ENCODE peak calls at places on chromosomes 6 and 20, in four cellular contexts. One of them, this sample, is unnamed.

GRCh38 chr6:34233867-34234266 is 2.8 kb upstream of the HMGA1 start:
- DNase-seq in Peyer's patch: no peak
- DNase-seq in K562: peak; percentile 10
- DNase-seq in upper lobe of left lung: no peak
- DNase-seq in this sample: no peak

GRCh38 chr20:11912013-11912663 is 5.6 kb upstream of the BTBD3 start:
- DNase-seq in Peyer's patch: no peak
- DNase-seq in K562: peak; percentile 9
- DNase-seq in upper lobe of left lung: no peak
- DNase-seq in this sample: no peak

GRCh38 chr6:14709900-14710299 is 536.0 kb upstream of the JARID2 start:
- DNase-seq in Peyer's patch: no peak
- DNase-seq in K562: no peak
- DNase-seq in upper lobe of left lung: no peak
- DNase-seq in this sample: no peak

GRCh38 chr6:119090256-119090655 is 11.8 kb upstream of the FAM184A start:
- DNase-seq in Peyer's patch: no peak
- DNase-seq in K562: no peak
- DNase-seq in upper lobe of left lung: no peak
- DNase-seq in this sample: no peak

GRCh38 chr6:169990095-169991030 is 238.9 kb downstream of the ERMARD start:
- DNase-seq in Peyer's patch: peak; percentile 40
- DNase-seq in K562: no peak
- DNase-seq in upper lobe of left lung: peak; percentile 70
- DNase-seq in this sample: peak; percentile 70

GRCh38 chr6:151291145-151292055 is 51.6 kb downstream of the AKAP12 start:
- DNase-seq in Peyer's patch: no peak
- DNase-seq in K562: no peak
- DNase-seq in upper lobe of left lung: no peak
- DNase-seq in this sample: peak; percentile 21

GRCh38 chr20:49482621-49483017 is at the start of gene KCNB1:
- DNase-seq in Peyer's patch: peak; percentile 53
- DNase-seq in K562: peak; percentile 74
- DNase-seq in upper lobe of left lung: peak; percentile 22
- DNase-seq in this sample: peak; percentile 46

GRCh38 chr6:160791459-160791858 is 89.4 kb downstream of the PLG start:
- DNase-seq in Peyer's patch: no peak
- DNase-seq in K562: no peak
- DNase-seq in upper lobe of left lung: no peak
- DNase-seq in this sample: no peak

GRCh38 chr6:72776456-72776855 is 154.6 kb downstream of the KCNQ5 start:
- DNase-seq in Peyer's patch: no peak
- DNase-seq in K562: no peak
- DNase-seq in upper lobe of left lung: no peak
- DNase-seq in this sample: no peak

GRCh38 chr6:2958331-2958711 is 13.0 kb downstream of the SERPINB6 start:
- DNase-seq in Peyer's patch: no peak
- DNase-seq in K562: no peak
- DNase-seq in upper lobe of left lung: peak; percentile 80
- DNase-seq in this sample: no peak

GRCh38 chr6:35489066-35489465 is 7.8 kb downstream of the TEAD3 start:
- DNase-seq in Peyer's patch: no peak
- DNase-seq in K562: no peak
- DNase-seq in upper lobe of left lung: no peak
- DNase-seq in this sample: no peak

GRCh38 chr20:7966176-7966575 is 25.9 kb upstream of the HAO1 start:
- DNase-seq in Peyer's patch: no peak
- DNase-seq in K562: no peak
- DNase-seq in upper lobe of left lung: no peak
- DNase-seq in this sample: no peak

GRCh38 chr6:138493413-138493812 is 5.9 kb downstream of the NHSL1 start:
- DNase-seq in Peyer's patch: no peak
- DNase-seq in K562: no peak
- DNase-seq in upper lobe of left lung: peak; percentile 62
- DNase-seq in this sample: peak; percentile 50

GRCh38 chr6:27260836-27261375 is 13.4 kb downstream of the PRSS16 start:
- DNase-seq in Peyer's patch: no peak
- DNase-seq in K562: no peak
- DNase-seq in upper lobe of left lung: no peak
- DNase-seq in this sample: no peak

GRCh38 chr6:106512958-106513480 is 116.3 kb downstream of the RTN4IP1 start:
- DNase-seq in Peyer's patch: no peak
- DNase-seq in K562: no peak
- DNase-seq in upper lobe of left lung: no peak
- DNase-seq in this sample: no peak

GRCh38 chr20:58875541-58876134 is 23.1 kb downstream of the GNAS start:
- DNase-seq in Peyer's patch: no peak
- DNase-seq in K562: peak; percentile 68
- DNase-seq in upper lobe of left lung: no peak
- DNase-seq in this sample: peak; percentile 21

GRCh38 chr6:109241199-109241598 is 141.1 kb downstream of the CD164 start:
- DNase-seq in Peyer's patch: no peak
- DNase-seq in K562: no peak
- DNase-seq in upper lobe of left lung: no peak
- DNase-seq in this sample: no peak

GRCh38 chr6:130020106-130020851 is 1.9 kb downstream of the L3MBTL3 start:
- DNase-seq in Peyer's patch: peak; percentile 58
- DNase-seq in K562: peak; percentile 46
- DNase-seq in upper lobe of left lung: peak; percentile 44
- DNase-seq in this sample: peak; percentile 26

GRCh38 chr6:28337103-28337520 is 1.2 kb upstream of the ZSCAN31 start:
- DNase-seq in Peyer's patch: no peak
- DNase-seq in K562: peak; percentile 38
- DNase-seq in upper lobe of left lung: no peak
- DNase-seq in this sample: no peak

GRCh38 chr20:57346477-57346876 is 4.6 kb upstream of the RAE1 start:
- DNase-seq in Peyer's patch: peak; percentile 72
- DNase-seq in K562: peak; percentile 49
- DNase-seq in upper lobe of left lung: peak; percentile 63
- DNase-seq in this sample: peak; percentile 87

GRCh38 chr6:129233458-129234134 is 350.7 kb downstream of the LAMA2 start:
- DNase-seq in Peyer's patch: no peak
- DNase-seq in K562: no peak
- DNase-seq in upper lobe of left lung: no peak
- DNase-seq in this sample: no peak

GRCh38 chr6:159540152-159540551 is 152.9 kb downstream of the SOD2 start:
- DNase-seq in Peyer's patch: no peak
- DNase-seq in K562: peak; percentile 55
- DNase-seq in upper lobe of left lung: no peak
- DNase-seq in this sample: no peak

GRCh38 chr6:40897390-40898003 is 141.5 kb downstream of the UNC5CL start:
- DNase-seq in Peyer's patch: no peak
- DNase-seq in K562: no peak
- DNase-seq in upper lobe of left lung: no peak
- DNase-seq in this sample: no peak

GRCh38 chr6:137286368-137286767 is 67.2 kb upstream of the IFNGR1 start:
- DNase-seq in Peyer's patch: no peak
- DNase-seq in K562: no peak
- DNase-seq in upper lobe of left lung: no peak
- DNase-seq in this sample: no peak

GRCh38 chr6:48957781-48958180 is 505.3 kb downstream of the MMUT start:
- DNase-seq in Peyer's patch: no peak
- DNase-seq in K562: no peak
- DNase-seq in upper lobe of left lung: no peak
- DNase-seq in this sample: no peak

GRCh38 chr6:158911746-158912158 is 88.2 kb downstream of the RSPH3 start:
- DNase-seq in Peyer's patch: no peak
- DNase-seq in K562: no peak
- DNase-seq in upper lobe of left lung: peak; percentile 38
- DNase-seq in this sample: no peak

GRCh38 chr20:52622086-52622485 is 350.1 kb upstream of the TSHZ2 start:
- DNase-seq in Peyer's patch: no peak
- DNase-seq in K562: no peak
- DNase-seq in upper lobe of left lung: no peak
- DNase-seq in this sample: no peak

GRCh38 chr6:52389264-52389625 is 27.3 kb downstream of the PAQR8 start:
- DNase-seq in Peyer's patch: no peak
- DNase-seq in K562: peak; percentile 67
- DNase-seq in upper lobe of left lung: no peak
- DNase-seq in this sample: peak; percentile 5

GRCh38 chr20:31788578-31788977 is 30.6 kb upstream of the MYLK2 start:
- DNase-seq in Peyer's patch: no peak
- DNase-seq in K562: no peak
- DNase-seq in upper lobe of left lung: no peak
- DNase-seq in this sample: no peak

GRCh38 chr20:43767686-43768474 is 41.1 kb upstream of the GTSF1L start:
- DNase-seq in Peyer's patch: no peak
- DNase-seq in K562: no peak
- DNase-seq in upper lobe of left lung: no peak
- DNase-seq in this sample: no peak

GRCh38 chr6:5220436-5220835 is 40.3 kb downstream of the LYRM4 start:
- DNase-seq in Peyer's patch: no peak
- DNase-seq in K562: no peak
- DNase-seq in upper lobe of left lung: no peak
- DNase-seq in this sample: no peak

GRCh38 chr6:24644377-24644776 is 1.6 kb downstream of the KIAA0319 start:
- DNase-seq in Peyer's patch: no peak
- DNase-seq in K562: no peak
- DNase-seq in upper lobe of left lung: no peak
- DNase-seq in this sample: no peak

GRCh38 chr20:45924391-45925261 is 9.9 kb upstream of the PCIF1 start:
- DNase-seq in Peyer's patch: no peak
- DNase-seq in K562: no peak
- DNase-seq in upper lobe of left lung: no peak
- DNase-seq in this sample: no peak

GRCh38 chr6:22099923-22100322 is 196.9 kb downstream of the PRL start:
- DNase-seq in Peyer's patch: no peak
- DNase-seq in K562: no peak
- DNase-seq in upper lobe of left lung: no peak
- DNase-seq in this sample: no peak

GRCh38 chr6:22099241-22099640 is 197.6 kb downstream of the PRL start:
- DNase-seq in Peyer's patch: no peak
- DNase-seq in K562: no peak
- DNase-seq in upper lobe of left lung: no peak
- DNase-seq in this sample: no peak

GRCh38 chr6:22102671-22103070 is 194.2 kb downstream of the PRL start:
- DNase-seq in Peyer's patch: no peak
- DNase-seq in K562: no peak
- DNase-seq in upper lobe of left lung: no peak
- DNase-seq in this sample: no peak

GRCh38 chr6:22098623-22099022 is 198.2 kb downstream of the PRL start:
- DNase-seq in Peyer's patch: no peak
- DNase-seq in K562: no peak
- DNase-seq in upper lobe of left lung: no peak
- DNase-seq in this sample: no peak

GRCh38 chr6:22101163-22101562 is 195.7 kb downstream of the PRL start:
- DNase-seq in Peyer's patch: no peak
- DNase-seq in K562: no peak
- DNase-seq in upper lobe of left lung: no peak
- DNase-seq in this sample: no peak
- TF ChIP-seq CTCF in Peyer's patch: no peak
- TF ChIP-seq CTCF in K562: no peak
- TF ChIP-seq CTCF in upper lobe of left lung: no peak
- TF ChIP-seq CTCF in this sample: no peak

DNA sequence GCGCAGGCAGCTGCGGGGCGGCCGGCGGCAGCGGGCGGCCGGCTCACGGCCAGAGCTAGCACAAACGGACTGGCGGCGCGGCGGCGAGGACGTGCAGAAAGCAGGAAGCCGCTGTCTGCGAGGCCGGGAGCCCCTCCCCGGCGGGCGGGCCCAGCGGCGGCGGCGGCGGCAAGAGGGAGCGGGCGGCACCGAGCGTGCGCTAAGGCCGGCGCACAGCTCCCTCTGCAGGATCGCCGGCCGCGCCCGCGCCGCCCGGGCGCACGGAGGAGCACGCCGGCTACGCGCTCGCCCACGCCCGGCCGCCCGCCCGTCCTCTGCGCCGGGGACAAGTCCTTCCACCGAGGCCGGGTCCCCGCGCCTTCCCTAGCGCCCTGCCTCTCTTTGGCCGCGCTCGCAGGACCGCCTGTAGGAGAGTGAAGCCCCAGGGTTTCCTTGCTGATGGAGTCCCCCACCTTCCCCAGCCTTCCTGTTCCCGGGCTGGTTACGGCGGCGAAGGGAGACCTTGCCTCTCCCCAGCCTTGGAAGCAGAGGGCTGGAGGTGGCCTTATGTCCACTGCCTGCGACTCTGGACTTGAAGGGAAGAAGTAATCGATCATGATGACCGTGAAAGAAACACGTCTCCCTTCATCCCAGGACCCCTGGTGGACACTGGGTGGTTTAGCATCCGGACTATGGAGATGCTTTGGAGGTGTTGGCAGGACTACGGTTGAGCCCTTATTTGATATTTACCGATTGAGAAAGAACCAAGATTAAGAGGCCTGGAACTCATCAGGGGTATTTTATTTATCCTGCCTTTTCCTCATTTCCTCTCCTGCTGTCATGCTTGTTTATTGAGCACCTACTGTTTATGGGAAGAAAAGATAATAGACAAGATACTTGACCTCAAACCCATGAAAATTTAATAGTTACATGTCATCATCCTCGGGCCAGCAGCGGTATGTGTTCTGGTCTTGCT is at the start of gene PREP:
- DNase-seq in Peyer's patch: peak; percentile 93
- DNase-seq in K562: peak; percentile 89
- DNase-seq in upper lobe of left lung: peak; percentile 90
- DNase-seq in this sample: peak; percentile 87
- TF ChIP-seq POLR2A in Peyer's patch: peak; percentile 85
- TF ChIP-seq POLR2A in K562: peak; percentile 59
- TF ChIP-seq POLR2A in upper lobe of left lung: no peak
- TF ChIP-seq POLR2A in this sample: peak; percentile 40

GRCh38 chr20:63977392-63978276 is 1.8 kb downstream of the SAMD10 start:
- DNase-seq in Peyer's patch: peak; percentile 50
- DNase-seq in K562: peak; percentile 58
- DNase-seq in upper lobe of left lung: no peak
- DNase-seq in this sample: no peak

GRCh38 chr20:63979549-63980316 is at the start of gene SAMD10:
- DNase-seq in Peyer's patch: peak; percentile 69
- DNase-seq in K562: peak; percentile 67
- DNase-seq in upper lobe of left lung: peak; percentile 50
- DNase-seq in this sample: peak; percentile 65

GRCh38 chr20:63980317-63980805 is 571 bp upstream of the PRPF6 start:
- DNase-seq in Peyer's patch: no peak
- DNase-seq in K562: no peak
- DNase-seq in upper lobe of left lung: no peak
- DNase-seq in this sample: no peak

GRCh38 chr20:63978319-63979220 is 872 bp downstream of the SAMD10 start:
- DNase-seq in Peyer's patch: peak; percentile 86
- DNase-seq in K562: peak; percentile 76
- DNase-seq in upper lobe of left lung: peak; percentile 89
- DNase-seq in this sample: peak; percentile 91

DNA sequence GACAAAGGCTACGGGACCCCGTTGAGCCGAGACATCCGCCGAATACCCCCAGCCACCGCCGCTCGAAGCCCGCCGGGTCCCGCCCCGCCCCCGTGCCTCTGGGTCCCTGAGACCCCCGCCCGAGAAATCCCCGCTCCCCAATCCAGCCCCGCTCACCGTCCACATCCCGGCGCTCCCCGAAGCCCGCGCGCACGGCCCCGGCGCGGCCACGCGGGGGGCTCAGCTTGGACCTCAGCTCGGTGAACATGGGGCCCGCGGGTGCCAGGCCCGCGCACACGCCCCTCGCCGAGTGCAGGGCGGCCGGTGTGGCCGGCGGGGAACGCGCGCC is 257 bp downstream of the SAMD10 start:
- DNase-seq in Peyer's patch: no peak
- DNase-seq in K562: peak; percentile 41
- DNase-seq in upper lobe of left lung: no peak
- DNase-seq in this sample: no peak
- H3K27ac ChIP-seq in Peyer's patch: peak overlapping the region; percentile 73
- H3K27ac ChIP-seq in K562: peak overlapping the region; percentile 83
- H3K27ac ChIP-seq in upper lobe of left lung: peak overlapping the region; percentile 81
- H3K27ac ChIP-seq in this sample: peak overlapping the region; percentile 88

GRCh38 chr20:17966432-17967312 is 1.9 kb downstream of the SNX5 start:
- DNase-seq in Peyer's patch: no peak
- DNase-seq in K562: no peak
- DNase-seq in upper lobe of left lung: no peak
- DNase-seq in this sample: no peak
- TF ChIP-seq CTCF in Peyer's patch: peak; percentile 50
- TF ChIP-seq CTCF in K562: no peak
- TF ChIP-seq CTCF in upper lobe of left lung: no peak
- TF ChIP-seq CTCF in this sample: peak; percentile 28

This sample was measured in body of pancreas.